ENCODE peak calls at places on chromosomes 11 and 22, in eight cellular contexts. H, E, C, U, I, R, S and L are unnamed samples.
A peak's percentile ranks its signal among the peaks of the same experiment; 100 is the strongest.

GRCh38 chr11:33701831-33702230 is 1.2 kb upstream of the C11orf91 start:
- DNase-seq in C (no peak), U (no peak), S (no peak), H (no peak), I (peak; percentile 94), E (peak; percentile 80), R (no peak), L (peak; percentile 81)

GRCh38 chr22:23504522-23504921 is 75.6 kb downstream of the IGLL1 start:
- DNase-seq in C (no peak), E (no peak), S (no peak), I (peak; percentile 29), R (no peak), H (no peak), U (no peak), L (no peak)

GRCh38 chr11:9357041-9357440 is 27.4 kb upstream of the IPO7 start:
- DNase-seq in E (no peak), U (no peak), H (no peak), C (no peak), S (no peak), I (no peak), R (no peak), L (no peak)

GRCh38 chr11:134470238-134470637 is 58.2 kb upstream of the B3GAT1 start:
- DNase-seq in S (no peak), C (no peak), H (no peak), R (no peak), I (no peak), U (no peak), E (no peak), L (no peak)

GRCh38 chr11:78759067-78759466 is 184.4 kb upstream of the NARS2 start:
- DNase-seq in I (no peak), H (no peak), R (no peak), S (no peak), E (no peak), C (no peak), U (no peak), L (no peak)

GRCh38 chr22:27616033-27616432 is 185.5 kb downstream of the MN1 start:
- DNase-seq in U (no peak), H (no peak), E (no peak), R (no peak), I (no peak), C (no peak), S (no peak), L (no peak)

GRCh38 chr11:13316528-13316961 is 39.0 kb downstream of the BMAL1 start:
- DNase-seq in E (no peak), S (no peak), H (no peak), R (no peak), U (no peak), I (peak; percentile 72), C (no peak), L (peak; percentile 85)

GRCh38 chr11:65266210-65266609 is 4.4 kb downstream of the POLA2 start:
- DNase-seq in I (peak; percentile 31), E (no peak), U (no peak), C (no peak), H (no peak), S (no peak), R (no peak), L (peak; percentile 50)

DNA sequence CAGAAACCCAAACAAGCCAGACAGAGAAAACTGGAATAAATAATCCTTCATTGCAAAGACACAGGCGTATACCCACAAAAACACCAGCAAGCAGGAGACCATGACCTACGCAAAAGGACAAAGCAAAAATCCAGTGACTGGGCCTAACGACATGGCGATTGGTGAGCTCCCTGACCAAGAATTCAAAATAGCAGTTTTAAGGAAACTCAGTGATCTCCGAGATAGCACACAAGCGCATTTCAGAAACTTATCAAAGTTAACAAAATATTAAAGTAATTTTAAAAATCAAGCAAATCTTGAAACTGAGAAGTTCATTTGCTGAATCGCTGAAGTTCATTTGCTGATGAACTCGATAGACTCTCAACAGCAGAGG is 27.6 kb downstream of the DBX1 start:
- DNase-seq in H (no peak), S (no peak), C (no peak), E (no peak), U (no peak), I (no peak), R (no peak), L (no peak)
- TF ChIP-seq CTCF in H (no peak), S (peak; percentile 42), C (no peak), E (no peak), U (no peak), I (no peak), R (peak; percentile 23), L (no peak)

GRCh38 chr11:102279641-102280170 is 37.6 kb upstream of the BIRC3 start:
- DNase-seq in C (no peak), E (no peak), R (no peak), H (no peak), I (peak; percentile 64), S (no peak), U (peak; percentile 60), L (peak; percentile 43)
- TF ChIP-seq CTCF in C (no peak), E (no peak), R (peak; percentile 27), H (peak; percentile 10), I (peak; percentile 44), S (no peak), U (peak; percentile 12), L (no peak)

DNA sequence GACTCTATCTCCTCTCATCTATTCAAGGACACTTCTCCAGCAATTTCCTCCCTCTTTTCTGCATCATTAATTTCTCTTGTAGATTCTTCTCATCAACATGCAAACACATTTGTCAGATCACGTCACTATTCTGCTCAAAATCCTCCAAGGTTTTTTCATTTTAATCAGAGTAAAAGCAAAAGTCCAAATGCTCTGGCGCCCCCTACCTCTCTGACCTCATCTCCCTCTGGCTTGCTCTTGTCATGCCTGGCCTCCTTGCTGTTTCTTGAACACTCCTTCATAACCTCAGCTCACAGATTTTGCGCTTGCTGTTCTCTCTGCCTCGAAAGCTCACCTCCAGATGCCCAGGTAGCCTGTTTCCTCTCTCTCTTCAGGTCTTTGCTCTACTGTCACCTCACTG is 22.4 kb downstream of the RTCB start:
- DNase-seq in C (peak; percentile 26), U (no peak), H (no peak), R (no peak), S (no peak), I (peak; percentile 38), E (no peak), L (peak; percentile 19)
- TF ChIP-seq CTCF in C (peak; percentile 70), U (peak; percentile 44), H (no peak), R (peak; percentile 45), S (peak; percentile 12), I (peak; percentile 54), E (no peak), L (peak; percentile 18)

GRCh38 chr11:108664730-108665525 is at the start of gene DDX10:
- DNase-seq in C (peak; percentile 98), S (peak; percentile 98), E (peak; percentile 99), I (peak; percentile 99), H (peak; percentile 97), U (peak; percentile 98), R (peak; percentile 99), L (peak; percentile 99)
- TF ChIP-seq CTCF in C (peak; percentile 18), S (no peak), E (no peak), I (peak; percentile 3), H (no peak), U (no peak), R (peak; percentile 19), L (no peak)

DNA sequence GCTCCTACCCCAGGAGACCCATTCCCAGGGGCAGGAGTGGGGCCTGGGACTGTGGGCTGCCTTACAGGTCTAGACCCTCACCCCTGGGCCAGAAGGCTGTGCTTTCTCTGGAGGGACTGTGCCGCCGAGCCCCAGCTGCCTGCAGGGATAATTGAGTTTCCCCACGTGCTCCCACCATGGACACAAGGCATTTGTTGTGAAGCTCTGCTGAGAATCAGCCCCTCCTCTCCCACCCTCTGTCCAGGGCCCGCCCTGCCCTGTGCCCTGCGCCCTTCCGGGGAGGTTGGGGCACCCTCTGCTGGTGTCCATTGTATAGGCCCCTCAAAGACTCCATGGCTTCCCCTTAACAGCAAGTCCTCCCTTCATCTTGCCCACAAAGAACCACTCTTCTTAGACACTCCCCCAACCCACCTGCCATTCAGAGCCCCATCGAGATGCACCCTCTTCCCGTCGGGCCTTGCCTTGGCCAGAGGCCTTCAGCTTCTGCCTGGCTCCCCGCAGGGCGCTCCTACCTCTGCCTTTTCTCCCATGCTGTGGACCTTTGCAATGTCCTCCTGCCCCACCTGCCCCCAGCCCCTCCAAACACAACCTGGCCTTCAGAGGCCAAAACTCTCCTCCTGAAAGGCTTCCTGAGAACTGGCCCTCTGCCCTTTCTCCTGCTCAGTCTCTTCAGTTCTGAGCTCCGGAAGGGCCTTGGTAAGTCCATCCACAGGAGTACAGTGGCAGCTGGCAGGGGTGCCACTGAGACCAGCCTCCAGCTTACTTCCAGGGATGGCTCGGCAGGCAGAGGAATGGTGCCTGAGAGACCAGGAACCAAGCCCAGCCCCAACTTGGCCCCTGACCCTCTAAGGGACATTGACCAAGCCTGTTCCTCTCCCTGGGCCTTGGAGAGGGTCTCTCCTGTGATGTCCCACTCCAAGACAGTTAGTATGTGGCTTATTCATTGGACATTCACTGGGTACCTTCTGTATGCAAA is 22.4 kb downstream of the DUSP8 start:
- DNase-seq in H (no peak), U (no peak), I (no peak), R (no peak), E (no peak), S (no peak), C (peak; percentile 30), L (no peak)
- TF ChIP-seq CTCF in H (no peak), U (peak; percentile 10), I (no peak), R (no peak), E (no peak), S (no peak), C (peak; percentile 29), L (no peak)

GRCh38 chr11:93089474-93090102 is 108.2 kb downstream of the SLC36A4 start:
- DNase-seq in E (no peak), S (no peak), I (peak; percentile 53), R (no peak), H (no peak), C (peak; percentile 13), U (peak; percentile 71), L (peak; percentile 72)
- TF ChIP-seq CTCF in E (no peak), S (no peak), I (peak; percentile 72), R (peak; percentile 62), H (no peak), C (peak; percentile 71), U (peak; percentile 56), L (no peak)

GRCh38 chr22:42269407-42270177 is 861 bp downstream of the TCF20 start:
- DNase-seq in I (peak; percentile 14), E (no peak), U (peak; percentile 76), S (peak; percentile 47), H (no peak), C (peak; percentile 79), R (no peak), L (peak; percentile 71)
- TF ChIP-seq CTCF in I (no peak), E (no peak), U (peak; percentile 19), S (peak; percentile 29), H (no peak), C (peak; percentile 25), R (no peak), L (peak; percentile 6)

DNA sequence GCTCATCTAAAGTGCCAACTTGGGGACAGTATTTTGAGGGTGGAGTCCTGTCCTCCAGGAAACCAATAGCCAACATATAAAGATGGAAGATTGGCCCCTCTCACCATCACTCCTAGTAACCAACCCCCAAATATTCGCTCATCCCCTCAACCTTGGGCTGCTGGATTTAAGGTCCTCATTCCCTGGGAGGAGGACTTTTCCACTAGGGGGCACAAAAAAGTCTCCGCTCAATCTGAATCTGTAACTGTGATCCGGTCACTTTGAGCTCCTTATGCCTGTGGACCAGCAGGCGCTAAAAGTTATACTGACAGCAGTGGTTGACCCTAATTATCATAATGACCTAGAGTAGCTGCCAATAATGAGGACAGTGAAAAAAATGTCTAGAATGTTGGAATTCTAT is 20.5 kb upstream of the CLPB start:
- DNase-seq in E (no peak), R (no peak), I (no peak), S (no peak), C (no peak), H (no peak), U (no peak), L (no peak)
- TF ChIP-seq CTCF in E (no peak), R (no peak), I (peak; percentile 31), S (no peak), C (peak; percentile 39), H (no peak), U (no peak), L (no peak)